ENCODE peak calls at places on chromosomes 13 and 19, in seven cellular contexts. E, H, A, P, U, Z and L are unnamed samples.

GRCh38 chr13:96544965-96545364 is 449.3 kb downstream of the OXGR1 start:
- DNase-seq in E (no peak), A (no peak), Z (no peak), U (no peak), H (no peak), P (no peak), L (no peak)

GRCh38 chr19:33811246-33811645 is 14.6 kb downstream of the KCTD15 start:
- DNase-seq in U (no peak), E (no peak), A (no peak), H (no peak), Z (no peak), P (no peak), L (no peak)

GRCh38 chr19:33727331-33728028 is 69.2 kb upstream of the KCTD15 start:
- DNase-seq in U (no peak), A (no peak), P (no peak), H (no peak), Z (no peak), E (no peak), L (no peak)

GRCh38 chr13:44051923-44052322 is 172.2 kb downstream of the LACC1 start:
- DNase-seq in E (no peak), U (no peak), A (no peak), H (no peak), P (peak; percentile 14), Z (no peak), L (no peak)

GRCh38 chr19:49690656-49691242 is at the start of gene CPT1C:
- DNase-seq in H (no peak), Z (peak; percentile 55), P (peak; percentile 71), E (peak; percentile 73), A (no peak), U (peak; percentile 79), L (no peak)

GRCh38 chr19:55350620-55351315 is 3.8 kb downstream of the COX6B2 start:
- DNase-seq in H (no peak), A (no peak), U (no peak), E (no peak), Z (no peak), P (no peak), L (no peak)

GRCh38 chr13:32443111-32443510 is 15.2 kb upstream of the N4BP2L1 start:
- DNase-seq in E (peak; percentile 68), H (no peak), U (no peak), P (peak; percentile 17), A (peak; percentile 11), Z (peak; percentile 46), L (no peak)

GRCh38 chr13:38888309-38888708 is 102.3 kb downstream of the STOML3 start:
- DNase-seq in A (no peak), H (peak; percentile 54), E (no peak), U (no peak), Z (no peak), P (no peak), L (no peak)

GRCh38 chr19:6501740-6502648 is at the start of gene TUBB4A:
- DNase-seq in H (no peak), A (no peak), E (peak; percentile 88), Z (peak; percentile 50), U (peak; percentile 63), P (no peak), L (peak; percentile 86)

GRCh38 chr19:33064778-33065550 is at the start of gene RHPN2:
- DNase-seq in H (peak; percentile 55), A (no peak), Z (peak; percentile 56), U (peak; percentile 64), E (peak; percentile 94), P (peak; percentile 68), L (peak; percentile 93)